ENCODE peak calls at places on chromosomes 12 and 14, in eight cellular contexts. One of them, this sample, is unnamed.

GRCh38 chr12:88855301-88855700 is 275.0 kb upstream of the KITLG start:
- DNase-seq in NCI-H1092: no peak
- DNase-seq in transverse colon: no peak
- DNase-seq in stimulated activated CD4-positive, alpha-beta T cell treated with anti-CD3 and anti-CD28 coated beads, Interleukin-2, amount 100 ng/mL, for 48 hours: no peak
- DNase-seq in A549: no peak
- DNase-seq in endothelial cell: no peak
- DNase-seq in A172: no peak
- DNase-seq in ELR: no peak
- DNase-seq in this sample: no peak

GRCh38 chr12:50283924-50284236 is 560 bp upstream of the LIMA1 start:
- DNase-seq in NCI-H1092: no peak
- DNase-seq in transverse colon: no peak
- DNase-seq in stimulated activated CD4-positive, alpha-beta T cell treated with anti-CD3 and anti-CD28 coated beads, Interleukin-2, amount 100 ng/mL, for 48 hours: no peak
- DNase-seq in A549: no peak
- DNase-seq in endothelial cell: no peak
- DNase-seq in A172: no peak
- DNase-seq in ELR: peak; percentile 28
- DNase-seq in this sample: peak; percentile 65

GRCh38 chr14:94089479-94089878 is 8.4 kb downstream of the IFI27L1 start:
- DNase-seq in NCI-H1092: no peak
- DNase-seq in transverse colon: no peak
- DNase-seq in stimulated activated CD4-positive, alpha-beta T cell treated with anti-CD3 and anti-CD28 coated beads, Interleukin-2, amount 100 ng/mL, for 48 hours: no peak
- DNase-seq in A549: no peak
- DNase-seq in endothelial cell: no peak
- DNase-seq in A172: peak; percentile 27
- DNase-seq in ELR: peak; percentile 89
- DNase-seq in this sample: no peak

GRCh38 chr12:7433276-7433822 is 10.6 kb downstream of the CD163L1 start:
- DNase-seq in NCI-H1092: no peak
- DNase-seq in transverse colon: no peak
- DNase-seq in stimulated activated CD4-positive, alpha-beta T cell treated with anti-CD3 and anti-CD28 coated beads, Interleukin-2, amount 100 ng/mL, for 48 hours: no peak
- DNase-seq in A549: peak; percentile 42
- DNase-seq in endothelial cell: no peak
- DNase-seq in A172: peak; percentile 67
- DNase-seq in ELR: peak; percentile 95
- DNase-seq in this sample: no peak

GRCh38 chr14:93185333-93185688 is 194 bp downstream of the LYSET start:
- DNase-seq in NCI-H1092: no peak
- DNase-seq in transverse colon: no peak
- DNase-seq in stimulated activated CD4-positive, alpha-beta T cell treated with anti-CD3 and anti-CD28 coated beads, Interleukin-2, amount 100 ng/mL, for 48 hours: no peak
- DNase-seq in A549: no peak
- DNase-seq in endothelial cell: no peak
- DNase-seq in A172: no peak
- DNase-seq in ELR: no peak
- DNase-seq in this sample: no peak

GRCh38 chr14:81430284-81430683 is 30.2 kb upstream of the STON2 start:
- DNase-seq in NCI-H1092: no peak
- DNase-seq in transverse colon: no peak
- DNase-seq in stimulated activated CD4-positive, alpha-beta T cell treated with anti-CD3 and anti-CD28 coated beads, Interleukin-2, amount 100 ng/mL, for 48 hours: no peak
- DNase-seq in A549: no peak
- DNase-seq in endothelial cell: no peak
- DNase-seq in A172: no peak
- DNase-seq in ELR: no peak
- DNase-seq in this sample: peak; percentile 26

GRCh38 chr14:47857646-47858045 is 182.2 kb upstream of the MDGA2 start:
- DNase-seq in NCI-H1092: no peak
- DNase-seq in transverse colon: no peak
- DNase-seq in stimulated activated CD4-positive, alpha-beta T cell treated with anti-CD3 and anti-CD28 coated beads, Interleukin-2, amount 100 ng/mL, for 48 hours: no peak
- DNase-seq in A549: no peak
- DNase-seq in endothelial cell: no peak
- DNase-seq in A172: no peak
- DNase-seq in ELR: no peak
- DNase-seq in this sample: no peak

GRCh38 chr14:71488703-71489141 is 443.5 kb upstream of the RGS6 start:
- DNase-seq in NCI-H1092: no peak
- DNase-seq in transverse colon: no peak
- DNase-seq in stimulated activated CD4-positive, alpha-beta T cell treated with anti-CD3 and anti-CD28 coated beads, Interleukin-2, amount 100 ng/mL, for 48 hours: no peak
- DNase-seq in A549: no peak
- DNase-seq in endothelial cell: no peak
- DNase-seq in A172: no peak
- DNase-seq in ELR: no peak
- DNase-seq in this sample: no peak

GRCh38 chr12:67854351-67854750 is 134.9 kb upstream of the IFNG-AS1 start:
- DNase-seq in NCI-H1092: no peak
- DNase-seq in transverse colon: no peak
- DNase-seq in stimulated activated CD4-positive, alpha-beta T cell treated with anti-CD3 and anti-CD28 coated beads, Interleukin-2, amount 100 ng/mL, for 48 hours: no peak
- DNase-seq in A549: no peak
- DNase-seq in endothelial cell: no peak
- DNase-seq in A172: no peak
- DNase-seq in ELR: no peak
- DNase-seq in this sample: no peak